ENCODE peak calls at places on chromosomes 11 and 22, in six cellular contexts. I, N, F, B, Z and W are unnamed samples.

GRCh38 chr11:63942803-63943202 is 4.0 kb downstream of the NAA40 start:
- DNase-seq in I (no peak), F (no peak), Z (no peak), B (no peak), N (no peak), W (no peak)

GRCh38 chr11:126366064-126366822 is 10.8 kb downstream of the ST3GAL4 start:
- DNase-seq in Z (no peak), N (no peak), I (no peak), B (no peak), F (no peak), W (no peak)

GRCh38 chr22:26887456-26887855 is 230.1 kb downstream of the MIAT start:
- DNase-seq in B (no peak), Z (no peak), I (no peak), F (no peak), N (no peak), W (no peak)

GRCh38 chr22:49640366-49641095 is 187.1 kb downstream of the BRD1 start:
- DNase-seq in I (no peak), F (no peak), B (no peak), Z (no peak), N (no peak), W (no peak)

GRCh38 chr11:127986073-127986472 is 601.3 kb downstream of the ETS1 start:
- DNase-seq in B (no peak), F (no peak), N (no peak), Z (no peak), I (no peak), W (no peak)

GRCh38 chr11:8267280-8267679 is 3.6 kb upstream of the LMO1 start:
- DNase-seq in I (no peak), F (no peak), Z (no peak), B (no peak), N (no peak), W (no peak)

GRCh38 chr22:36461665-36462474 is 19.6 kb downstream of the TXN2 start:
- DNase-seq in Z (no peak), N (no peak), F (no peak), B (no peak), I (no peak), W (peak)

GRCh38 chr11:85626496-85626895 is 648 bp downstream of the DLG2 start:
- DNase-seq in Z (no peak), N (no peak), F (no peak), I (no peak), B (no peak), W (no peak)

GRCh38 chr11:62593434-62594044 is 2.2 kb upstream of the TUT1 start:
- DNase-seq in N (peak), I (no peak), B (peak), F (peak), Z (peak), W (no peak)